ENCODE peak calls at places on chromosomes 16 and 17, in four cellular contexts. O is IMR-90, X is mesenchymal stem cell, F is trophoblast cell. N is an unnamed sample.

GRCh38 chr17:62656446-62656845 is 29.0 kb downstream of the MRC2 start:
- DNase-seq in O (no peak), X (no peak), F (no peak), N (no peak)

GRCh38 chr17:36705651-36706436 is 104.5 kb downstream of the MRM1 start:
- DNase-seq in O (peak; percentile 4), X (peak; percentile 18), F (peak; percentile 46), N (no peak)

GRCh38 chr16:84593825-84594724 is 23.8 kb downstream of the COTL1 start:
- DNase-seq in O (no peak), X (no peak), F (peak; percentile 59), N (no peak)

GRCh38 chr16:68347605-68348004 is 36.8 kb downstream of the PRMT7 start:
- DNase-seq in O (no peak), X (no peak), F (no peak), N (no peak)

GRCh38 chr16:79599256-79599836 is 1.2 kb downstream of the MAF start:
- DNase-seq in O (no peak), X (no peak), F (peak; percentile 33), N (no peak)

GRCh38 chr17:61410555-61411089 is 11.0 kb downstream of the TBX2 start:
- DNase-seq in O (peak; percentile 86), X (peak; percentile 88), F (peak; percentile 77), N (peak; percentile 68)

GRCh38 chr17:79950306-79950705 is 85.4 kb downstream of the TBC1D16 start:
- DNase-seq in O (no peak), X (no peak), F (no peak), N (peak; percentile 59)

GRCh38 chr17:49932131-49932723 is 36.8 kb upstream of the DLX4 start:
- DNase-seq in O (no peak), X (no peak), F (no peak), N (no peak)

GRCh38 chr17:18993876-18994275 is 10.7 kb downstream of the FAM83G start:
- DNase-seq in O (peak; percentile 83), X (peak; percentile 70), F (no peak), N (no peak)

GRCh38 chr16:47644661-47645060 is 183.5 kb downstream of the PHKB start:
- DNase-seq in O (peak; percentile 25), X (peak; percentile 8), F (no peak), N (no peak)

GRCh38 chr16:56549744-56550385 is 15.0 kb upstream of the MT4 start:
- DNase-seq in O (peak; percentile 28), X (peak; percentile 24), F (peak; percentile 69), N (no peak)

GRCh38 chr16:57637020-57637419 is 8.6 kb downstream of the ADGRG1 start:
- DNase-seq in O (no peak), X (no peak), F (no peak), N (no peak)

GRCh38 chr16:11334831-11335404 is 10.3 kb upstream of the RMI2 start:
- DNase-seq in O (no peak), X (no peak), F (no peak), N (no peak)

GRCh38 chr16:50525716-50526115 is 22.5 kb upstream of the NKD1 start:
- DNase-seq in O (no peak), X (no peak), F (no peak), N (no peak)

GRCh38 chr16:80824623-80825364 is 20.4 kb upstream of the CDYL2 start:
- DNase-seq in O (peak; percentile 67), X (peak; percentile 40), F (peak; percentile 90), N (peak; percentile 59)

GRCh38 chr17:73787721-73788051 is 143.4 kb upstream of the SDK2 start:
- DNase-seq in O (no peak), X (no peak), F (no peak), N (peak; percentile 27)

GRCh38 chr16:70270176-70270575 is 18.4 kb upstream of the EXOSC6 start:
- DNase-seq in O (no peak), X (no peak), F (no peak), N (no peak)

GRCh38 chr16:1932050-1933028 is 10.7 kb downstream of the MSRB1 start:
- DNase-seq in O (no peak), X (no peak), F (no peak), N (no peak)

GRCh38 chr16:48503779-48504178 is 106.2 kb downstream of the N4BP1 start:
- DNase-seq in O (peak; percentile 89), X (no peak), F (no peak), N (no peak)

GRCh38 chr17:30323895-30324319 is 9.9 kb downstream of the TMIGD1 start:
- DNase-seq in O (no peak), X (no peak), F (no peak), N (no peak)

GRCh38 chr17:13576661-13577526 is 24.8 kb downstream of the HS3ST3A1 start:
- DNase-seq in O (no peak), X (no peak), F (no peak), N (no peak)

GRCh38 chr17:43759836-43760235 is 1.2 kb upstream of the SOST start:
- DNase-seq in O (no peak), X (no peak), F (no peak), N (no peak)

GRCh38 chr16:11022002-11022401 is 77.6 kb downstream of the CLEC16A start:
- DNase-seq in O (no peak), X (no peak), F (no peak), N (no peak)

GRCh38 chr17:35051183-35051578 is 12.3 kb downstream of the RFFL start:
- DNase-seq in O (no peak), X (peak; percentile 55), F (no peak), N (no peak)

GRCh38 chr17:7883781-7884386 is 4.7 kb upstream of the CHD3 start:
- DNase-seq in O (peak; percentile 45), X (peak; percentile 44), F (no peak), N (no peak)

GRCh38 chr16:75559564-75560372 is 3.7 kb upstream of the TMEM231 start:
- DNase-seq in O (peak; percentile 62), X (peak; percentile 76), F (peak; percentile 22), N (no peak)

GRCh38 chr17:78141437-78142112 is 4.6 kb upstream of the C17orf99 start:
- DNase-seq in O (no peak), X (no peak), F (peak; percentile 71), N (no peak)
- H3K36me3 ChIP-seq in O (no peaks in the 10 kb centered on the region), X (no peaks in the 10 kb centered on the region), F (no peaks in the 10 kb centered on the region), N (no peaks in the 10 kb centered on the region)

GRCh38 chr17:76500745-76501017 is 542 bp downstream of the RHBDF2 start:
- DNase-seq in O (no peak), X (no peak), F (no peak), N (no peak)

GRCh38 chr17:76502326-76503211 is 1.3 kb upstream of the RHBDF2 start:
- DNase-seq in O (no peak), X (no peak), F (no peak), N (no peak)

GRCh38 chr17:76500074-76500744 is 1.0 kb downstream of the RHBDF2 start:
- DNase-seq in O (no peak), X (no peak), F (no peak), N (no peak)

GRCh38 chr17:76501827-76502307 is 644 bp upstream of the RHBDF2 start:
- DNase-seq in O (no peak), X (no peak), F (no peak), N (no peak)

DNA sequence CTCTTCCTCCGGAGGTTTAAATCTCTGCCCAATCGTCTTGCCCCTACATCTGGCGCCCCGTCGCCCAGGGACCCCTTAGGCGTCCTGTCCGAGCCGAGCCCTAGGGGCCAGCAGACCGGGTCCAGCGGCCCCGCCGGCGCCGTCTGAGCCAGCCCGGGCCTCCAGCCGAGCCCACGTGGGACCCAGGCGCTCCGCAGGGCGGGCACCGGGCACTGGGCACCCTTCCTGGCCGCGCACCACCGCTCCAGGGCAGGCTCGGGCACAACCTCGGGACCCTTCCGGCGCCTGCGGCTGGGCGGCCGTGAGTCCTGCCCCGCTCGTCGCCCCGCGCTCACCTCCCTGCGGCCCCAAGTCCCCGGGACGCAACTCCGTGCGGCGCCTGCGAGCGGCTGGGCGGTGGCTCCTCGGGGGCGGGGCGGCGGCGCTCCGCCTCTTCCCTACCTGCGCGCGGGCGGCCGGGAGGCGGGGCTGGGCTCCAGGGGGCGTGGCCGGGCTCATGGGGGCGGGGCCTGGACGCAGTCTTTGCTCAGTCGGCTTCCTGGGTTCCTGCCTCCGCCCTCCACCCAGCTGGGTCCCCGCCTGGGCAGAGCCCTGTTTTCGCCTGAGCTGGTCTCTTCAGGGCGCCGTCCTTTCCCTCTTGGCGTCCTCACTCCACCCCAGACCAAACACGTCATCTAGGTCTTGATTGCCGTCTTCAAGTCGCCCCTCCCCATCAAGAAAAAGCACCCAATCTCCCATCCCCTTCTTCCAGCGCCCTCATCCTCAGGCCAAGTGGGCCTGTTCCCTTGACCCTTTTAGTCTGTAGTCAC is at the start of gene RHBDF2:
- DNase-seq in O (peak; percentile 53), X (peak; percentile 70), F (peak; percentile 86), N (peak; percentile 78)
- H4K91ac ChIP-seq in O (peak within 1 kb of the TSS; percentile 69), X (peak within 1 kb of the TSS; percentile 30), F (peak within 1 kb of the TSS; percentile 7), N (peak within 1 kb of the TSS; percentile 64)

GRCh38 chr16:89104303-89104702 is 10.7 kb downstream of the ACSF3 start:
- DNase-seq in O (no peak), X (no peak), F (no peak), N (no peak)
- H3K36me3 ChIP-seq in O (peaks cover 60% of the 10 kb centered on the region), X (peaks cover 70% of the 10 kb centered on the region), F (peaks cover 67% of the 10 kb centered on the region), N (peaks cover 82% of the 10 kb centered on the region)

GRCh38 chr17:67718325-67718941 is 697 bp downstream of the NOL11 start:
- DNase-seq in O (peak; percentile 49), X (peak; percentile 80), F (peak; percentile 75), N (no peak)

GRCh38 chr17:67717192-67717623 is 528 bp upstream of the NOL11 start:
- DNase-seq in O (no peak), X (no peak), F (no peak), N (no peak)

GRCh38 chr17:67713169-67713568 is 4.6 kb upstream of the NOL11 start:
- DNase-seq in O (no peak), X (no peak), F (no peak), N (no peak)

GRCh38 chr17:67716405-67716798 is 1.3 kb upstream of the NOL11 start:
- DNase-seq in O (no peak), X (no peak), F (no peak), N (no peak)

DNA sequence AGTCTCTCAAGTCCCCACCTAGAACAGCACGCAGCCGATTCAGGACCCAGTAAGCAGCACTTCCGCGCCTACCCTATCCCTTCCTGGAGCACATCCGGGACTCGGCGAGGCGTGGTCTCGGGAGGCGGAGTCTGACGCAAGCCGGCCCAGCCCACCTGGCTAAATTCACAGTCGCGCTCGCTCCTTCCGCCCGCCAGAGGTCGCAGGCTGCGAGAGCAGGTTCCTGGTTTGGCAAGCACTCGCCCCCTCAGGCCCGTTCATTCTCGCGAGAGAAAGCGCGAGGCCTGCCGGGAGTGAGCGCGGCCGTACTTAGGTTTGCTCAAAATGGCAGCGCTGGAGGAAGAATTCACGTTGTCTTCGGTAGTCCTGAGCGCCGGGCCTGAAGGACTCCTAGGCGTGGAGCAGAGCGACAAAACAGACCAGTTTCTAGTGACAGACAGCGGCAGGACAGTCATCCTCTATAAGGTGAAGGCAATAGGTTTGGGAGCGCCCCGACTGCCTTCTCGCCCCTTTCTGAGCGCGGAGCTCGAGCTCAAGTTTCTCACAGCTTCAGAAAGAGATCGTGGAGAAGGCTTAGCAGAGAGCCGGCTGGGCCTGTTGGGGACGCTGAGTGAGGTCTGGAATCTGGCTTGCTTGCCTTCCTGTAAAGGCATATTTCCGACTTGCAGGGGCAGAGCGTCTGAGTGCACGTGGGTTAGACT is at the start of gene NOL11:
- DNase-seq in O (peak; percentile 98), X (peak; percentile 98), F (peak; percentile 100), N (peak; percentile 99)
- H4K91ac ChIP-seq in O (peak within 1 kb of the TSS; percentile 85), X (no peak within 1 kb of the TSS), F (peak within 1 kb of the TSS; percentile 85), N (no peak within 1 kb of the TSS)